ENCODE peak calls at places on chromosomes 2 and 18, in four cellular contexts. Z, V, J and M are unnamed samples.

GRCh38 chr2:72527424-72527823 is 298.4 kb downstream of the EXOC6B start:
- DNase-seq in J (peak; percentile 6), V (no peak), Z (no peak), M (no peak)

GRCh38 chr2:160375037-160375436 is 118.6 kb downstream of the RBMS1 start:
- DNase-seq in Z (no peak), J (no peak), V (no peak), M (no peak)

GRCh38 chr2:182949572-182950189 is 83.2 kb upstream of the FRZB start:
- DNase-seq in Z (no peak), V (no peak), J (peak; percentile 11), M (no peak)

GRCh38 chr2:85240055-85240454 is 87.7 kb downstream of the TGOLN2 start:
- DNase-seq in J (peak; percentile 21), V (no peak), Z (no peak), M (no peak)

GRCh38 chr2:142415461-142415860 is 284.6 kb upstream of the LRP1B start:
- DNase-seq in Z (no peak), V (peak; percentile 52), J (no peak), M (no peak)

GRCh38 chr2:159211447-159212396 is 74.8 kb downstream of the WDSUB1 start:
- DNase-seq in Z (no peak), J (no peak), V (no peak), M (no peak)

GRCh38 chr2:30706534-30707303 is 100.5 kb downstream of the CAPN13 start:
- DNase-seq in Z (peak; percentile 74), V (peak; percentile 69), J (peak; percentile 40), M (peak; percentile 70)

GRCh38 chr2:26776195-26776594 is 9.7 kb upstream of the CENPA start:
- DNase-seq in V (no peak), J (no peak), Z (no peak), M (no peak)

GRCh38 chr18:26307161-26307773 is 81.0 kb downstream of the TAF4B start:
- DNase-seq in Z (peak; percentile 37), V (no peak), J (peak; percentile 70), M (no peak)

GRCh38 chr2:66279024-66279423 is 155.9 kb upstream of the MEIS1 start:
- DNase-seq in V (no peak), Z (no peak), J (no peak), M (no peak)

GRCh38 chr2:200314976-200315567 is 8.6 kb downstream of the SPATS2L start:
- DNase-seq in Z (no peak), J (no peak), V (no peak), M (no peak)

GRCh38 chr2:196987654-196988364 is 61.3 kb upstream of the PGAP1 start:
- DNase-seq in Z (peak; percentile 48), V (no peak), J (peak; percentile 98), M (no peak)

GRCh38 chr18:73119574-73119973 is 251.8 kb upstream of the NETO1 start:
- DNase-seq in Z (no peak), J (no peak), V (no peak), M (no peak)

GRCh38 chr2:7225848-7226247 is 308.6 kb downstream of the RNF144A start:
- DNase-seq in Z (no peak), J (no peak), V (no peak), M (no peak)

GRCh38 chr18:58143391-58143790 is 99.4 kb downstream of the NEDD4L start:
- DNase-seq in Z (no peak), V (no peak), J (no peak), M (no peak)

GRCh38 chr18:50578651-50579050 is 18.8 kb downstream of the MAPK4 start:
- DNase-seq in Z (no peak), V (no peak), J (no peak), M (no peak)

GRCh38 chr2:72263043-72263780 is 115.5 kb upstream of the CYP26B1 start:
- DNase-seq in V (no peak), Z (no peak), J (no peak), M (no peak)

GRCh38 chr18:59086522-59086921 is 53.2 kb upstream of the SEC11C start:
- DNase-seq in V (no peak), J (no peak), Z (no peak), M (no peak)

GRCh38 chr18:2502880-2503279 is 68.4 kb downstream of the METTL4 start:
- DNase-seq in V (no peak), Z (no peak), J (no peak), M (no peak)

GRCh38 chr2:27354597-27354927 is 2.0 kb downstream of the GTF3C2 start:
- DNase-seq in Z (no peak), J (no peak), V (no peak), M (no peak)

DNA sequence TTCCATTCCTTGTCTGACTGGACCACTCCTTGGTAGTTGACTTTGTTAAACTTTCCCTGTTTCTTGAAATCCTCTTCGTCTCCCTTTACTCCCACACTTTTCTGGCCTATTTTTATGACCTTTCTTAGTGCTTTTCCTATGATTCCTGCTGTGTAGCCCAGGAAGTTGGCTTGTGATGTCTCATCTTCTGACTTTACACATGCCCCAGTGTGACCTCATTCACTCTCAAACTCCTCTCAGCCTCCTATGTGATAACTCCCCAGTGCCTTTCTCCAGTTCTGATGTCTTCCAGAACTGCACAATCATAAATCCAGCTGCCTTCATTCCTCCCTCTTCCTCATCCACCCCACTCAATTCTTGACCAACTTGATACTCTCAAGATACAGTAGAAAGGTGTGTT is 407.6 kb downstream of the TGIF1 start:
- DNase-seq in V (no peak), J (no peak), Z (no peak), M (no peak)
- TF ChIP-seq CTCF in V (no peak), J (no peak), Z (no peak), M (no peak)

GRCh38 chr2:9230051-9230802 is 23.6 kb downstream of the ASAP2 start:
- DNase-seq in V (no peak), J (no peak), Z (no peak), M (no peak)
- H3K27ac ChIP-seq in V (no peak overlapping the region), J (peak overlapping the region; percentile 53), Z (peak overlapping the region; percentile 7), M (no peak overlapping the region)

GRCh38 chr2:112725545-112726457 is 5.0 kb downstream of the NT5DC4 start:
- DNase-seq in Z (no peak), V (peak; percentile 48), J (no peak), M (peak; percentile 37)
- TF ChIP-seq POLR2A in Z (no peak), V (no peak), J (no peak), M (no peak)

GRCh38 chr2:63872571-63873328 is 31.1 kb downstream of the UGP2 start:
- DNase-seq in Z (no peak), J (peak; percentile 74), V (no peak), M (no peak)
- TF ChIP-seq CTCF in Z (no peak), J (no peak), V (no peak), M (no peak)

GRCh38 chr2:174439323-174439722 is 43.8 kb downstream of the SCRN3 start:
- DNase-seq in Z (no peak), V (no peak), J (no peak), M (no peak)
- H3K27ac ChIP-seq in Z (no peak overlapping the region), V (no peak overlapping the region), J (no peak overlapping the region), M (no peak overlapping the region)

GRCh38 chr2:74502720-74503505 is 3.5 kb upstream of the LBX2 start:
- DNase-seq in V (peak; percentile 85), J (peak; percentile 86), Z (peak; percentile 70), M (peak; percentile 67)
- TF ChIP-seq POLR2A in V (peak; percentile 49), J (peak; percentile 96), Z (no peak), M (peak; percentile 92)

GRCh38 chr18:55605820-55606252 is 17.8 kb upstream of the TCF4 start:
- DNase-seq in Z (no peak), V (no peak), J (no peak), M (no peak)
- TF ChIP-seq CTCF in Z (no peak), V (no peak), J (no peak), M (no peak)

DNA sequence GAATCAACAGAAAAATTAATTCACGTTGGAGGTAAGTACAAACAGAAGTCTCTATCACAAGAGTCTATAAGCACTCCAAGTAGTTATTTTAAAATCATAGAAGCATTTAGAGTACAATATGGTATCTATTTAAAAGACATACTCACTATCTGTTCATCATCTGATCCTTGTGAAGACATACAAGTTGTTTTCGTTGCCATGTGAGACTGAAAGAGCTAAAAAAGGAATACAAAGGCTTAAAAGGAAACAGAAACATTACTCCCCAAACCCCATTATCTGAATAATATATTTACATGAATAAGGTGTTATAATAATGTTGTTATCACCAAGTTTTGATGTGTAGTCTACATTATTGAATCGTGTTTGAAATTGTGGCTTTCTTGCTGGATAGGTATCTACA is 20.9 kb downstream of the SEPTIN10 start:
- DNase-seq in J (no peak), V (no peak), Z (no peak), M (no peak)
- H3K27ac ChIP-seq in J (no peak overlapping the region), V (no peak overlapping the region), Z (no peak overlapping the region), M (no peak overlapping the region)

GRCh38 chr18:79507076-79507545 is 111.4 kb downstream of the NFATC1 start:
- DNase-seq in J (peak; percentile 96), V (peak; percentile 80), Z (no peak), M (peak; percentile 59)
- TF ChIP-seq POLR2A in J (peak; percentile 66), V (no peak), Z (no peak), M (no peak)

GRCh38 chr2:621303-622099 is 55.7 kb downstream of the TMEM18 start:
- DNase-seq in V (no peak), Z (no peak), J (no peak), M (no peak)

GRCh38 chr2:619964-620363 is 57.2 kb downstream of the TMEM18 start:
- DNase-seq in V (no peak), Z (no peak), J (no peak), M (no peak)

GRCh38 chr2:620456-621302 is 56.5 kb downstream of the TMEM18 start:
- DNase-seq in V (no peak), Z (no peak), J (no peak), M (no peak)

GRCh38 chr2:618591-618990 is 58.6 kb downstream of the TMEM18 start:
- DNase-seq in V (no peak), Z (no peak), J (no peak), M (no peak)

GRCh38 chr2:618005-618404 is 59.2 kb downstream of the TMEM18 start:
- DNase-seq in V (no peak), J (no peak), Z (no peak), M (no peak)
- TF ChIP-seq CTCF in V (no peak), J (no peak), Z (no peak), M (no peak)